ENCODE peak calls at places on chromosomes 5 and 9, in six cellular contexts. Q, H, I, V, X and Z are unnamed samples.
A peak's percentile ranks its signal among the peaks of the same experiment; 100 is the strongest.

GRCh38 chr5:4868140-4868735 is 271.9 kb upstream of the ADAMTS16 start:
- DNase-seq in V (peak; percentile 61), I (peak; percentile 84), H (no peak), X (peak; percentile 83), Q (peak; percentile 76), Z (peak; percentile 69)

GRCh38 chr5:66742083-66742895 is 146.1 kb downstream of the MAST4 start:
- DNase-seq in I (no peak), X (peak; percentile 45), H (no peak), Q (peak; percentile 25), V (no peak), Z (no peak)

GRCh38 chr5:62506659-62507460 is 71.8 kb upstream of the LRRC70 start:
- DNase-seq in H (no peak), X (no peak), Q (no peak), I (no peak), V (no peak), Z (no peak)

GRCh38 chr5:81233080-81233634 is at the start of gene CKMT2:
- DNase-seq in H (peak; percentile 84), Q (no peak), V (peak; percentile 31), I (peak; percentile 22), X (peak; percentile 91), Z (peak; percentile 86)

GRCh38 chr5:111271885-111272284 is 47.7 kb downstream of the CAMK4 start:
- DNase-seq in Q (no peak), V (no peak), H (no peak), I (no peak), X (no peak), Z (no peak)

GRCh38 chr5:17235736-17236330 is 18.4 kb downstream of the BASP1 start:
- DNase-seq in X (no peak), I (no peak), Q (no peak), H (no peak), V (no peak), Z (no peak)

GRCh38 chr5:168859471-168859870 is 280.3 kb upstream of the PANK3 start:
- DNase-seq in H (no peak), X (no peak), V (no peak), I (no peak), Q (no peak), Z (no peak)

GRCh38 chr9:134546231-134546731 is 95.3 kb upstream of the COL5A1 start:
- DNase-seq in V (no peak), H (no peak), Q (no peak), X (no peak), I (no peak), Z (peak; percentile 71)

GRCh38 chr5:16178745-16179372 is 732 bp downstream of the MARCHF11 start:
- DNase-seq in V (peak; percentile 26), H (no peak), I (peak; percentile 40), X (peak; percentile 65), Q (no peak), Z (no peak)

GRCh38 chr9:19493174-19493811 is 84.5 kb downstream of the ACER2 start:
- DNase-seq in V (peak; percentile 63), X (peak; percentile 47), Q (peak; percentile 62), H (no peak), I (peak; percentile 38), Z (no peak)
- TF ChIP-seq EP300 in V (peak; percentile 38), X (no peak), Q (no peak), H (no peak), I (no peak), Z (no peak)

DNA sequence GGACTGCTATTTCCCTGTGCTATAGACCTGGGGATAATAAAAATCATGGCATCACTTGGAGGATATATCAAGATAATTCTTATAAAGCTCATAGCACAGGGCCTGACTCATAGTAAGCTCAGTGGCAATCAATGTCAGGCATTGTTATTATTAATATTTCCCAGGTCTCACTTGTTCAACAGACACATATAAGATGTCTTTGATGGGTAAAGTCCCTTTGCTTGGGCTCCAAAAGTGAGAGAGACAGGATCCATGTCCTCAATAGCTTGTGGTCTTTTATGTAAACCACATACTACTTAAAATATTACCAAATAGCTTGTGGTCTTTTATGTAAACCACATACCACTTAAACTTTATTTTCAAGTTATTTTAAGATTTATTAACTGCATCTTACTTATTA is 11.2 kb downstream of the SH3RF2 start:
- DNase-seq in I (no peak), H (no peak), Q (no peak), V (no peak), X (no peak), Z (no peak)
- TF ChIP-seq EP300 in I (no peak), H (no peak), Q (no peak), V (no peak), X (no peak), Z (no peak)

DNA sequence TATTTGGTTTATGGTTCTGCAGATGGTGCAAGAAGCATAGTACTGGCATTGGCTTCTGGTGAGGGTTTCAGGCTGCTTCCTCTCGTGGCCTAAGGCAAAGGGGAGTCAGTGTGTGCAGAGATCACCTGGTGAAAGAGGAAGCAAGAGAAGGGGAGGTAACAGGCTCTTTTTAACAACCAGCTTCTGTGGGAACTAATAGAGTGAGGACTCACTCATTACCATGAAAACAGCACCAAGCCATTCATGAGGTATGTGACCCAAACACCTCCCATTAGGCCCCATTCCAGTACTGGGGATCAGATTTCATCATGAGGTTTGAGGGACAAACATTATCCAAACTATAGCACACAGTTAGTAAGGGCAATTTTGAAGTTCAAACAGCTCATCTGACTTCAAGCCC is 263.5 kb downstream of the TMEM38B start:
- DNase-seq in Q (no peak), X (no peak), H (no peak), I (no peak), V (no peak), Z (no peak)
- TF ChIP-seq EP300 in Q (no peak), X (no peak), H (no peak), I (no peak), V (no peak), Z (no peak)

DNA sequence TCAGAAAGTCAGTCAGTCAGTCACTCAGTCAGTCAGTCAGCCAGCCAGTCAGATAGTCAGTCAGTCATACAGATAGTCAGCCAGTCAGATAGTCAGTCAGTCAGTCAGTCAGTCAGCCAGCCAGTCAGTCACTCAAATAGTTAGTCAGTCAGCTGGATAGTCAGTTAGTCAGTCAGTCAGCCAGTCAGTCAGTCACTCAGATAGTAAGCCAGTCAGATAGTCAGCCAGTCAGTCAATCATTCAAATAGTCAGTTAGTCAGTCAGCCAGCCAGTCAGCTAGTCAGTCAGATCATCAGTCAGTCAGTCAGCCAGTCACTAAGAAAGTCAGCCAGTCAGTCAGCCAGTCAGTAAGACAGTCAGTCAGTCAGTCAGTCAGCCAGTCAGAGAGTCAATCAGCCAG is 477.1 kb downstream of the AGTPBP1 start:
- DNase-seq in H (no peak), X (no peak), V (no peak), I (no peak), Q (no peak), Z (no peak)
- TF ChIP-seq EP300 in H (no peak), X (no peak), V (no peak), I (no peak), Q (no peak), Z (no peak)

DNA sequence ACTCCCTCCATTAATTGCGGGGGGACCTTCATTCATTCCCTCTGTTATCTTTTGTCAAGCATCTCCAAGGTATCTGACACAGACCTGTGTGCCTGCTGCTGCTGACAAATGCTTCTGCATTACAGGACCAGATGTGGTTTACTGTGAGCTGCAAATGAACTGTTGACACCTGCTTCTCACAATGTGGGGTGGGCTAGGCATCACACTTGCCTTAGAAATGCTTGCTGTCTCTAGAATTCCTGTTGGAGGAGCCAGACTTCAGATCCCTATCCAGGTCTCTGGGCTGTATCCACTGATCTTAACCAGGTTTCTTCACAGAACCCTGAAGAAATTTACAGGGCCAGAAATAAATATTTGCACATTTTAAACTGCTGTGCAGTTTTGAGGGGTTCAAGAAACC is 255.4 kb downstream of the FAM114A2 start:
- DNase-seq in H (no peak), V (no peak), I (no peak), Q (no peak), X (no peak), Z (no peak)
- TF ChIP-seq EP300 in H (no peak), V (no peak), I (no peak), Q (no peak), X (no peak), Z (no peak)

GRCh38 chr9:102206432-102206831 is 468.0 kb upstream of the GRIN3A start:
- DNase-seq in Q (no peak), X (no peak), H (no peak), V (no peak), I (no peak), Z (no peak)
- TF ChIP-seq EP300 in Q (no peak), X (no peak), H (no peak), V (no peak), I (no peak), Z (no peak)

GRCh38 chr9:36138901-36139300 is 2.4 kb downstream of the GLIPR2 start:
- DNase-seq in H (no peak), X (peak; percentile 10), I (no peak), Q (no peak), V (no peak), Z (peak; percentile 54)

GRCh38 chr9:36138496-36138895 is 2.0 kb downstream of the GLIPR2 start:
- DNase-seq in I (no peak), V (no peak), H (peak; percentile 4), X (no peak), Q (no peak), Z (no peak)

GRCh38 chr9:36141761-36142160 is 5.2 kb downstream of the GLIPR2 start:
- DNase-seq in X (no peak), V (no peak), H (no peak), Q (no peak), I (no peak), Z (peak; percentile 56)

GRCh38 chr9:36141288-36141687 is 4.8 kb downstream of the GLIPR2 start:
- DNase-seq in V (no peak), Q (no peak), I (no peak), H (no peak), X (no peak), Z (peak; percentile 79)

GRCh38 chr9:36140086-36141084 is 3.9 kb downstream of the GLIPR2 start:
- DNase-seq in Q (no peak), X (peak; percentile 7), I (no peak), H (no peak), V (no peak), Z (peak; percentile 63)
- TF ChIP-seq EP300 in Q (no peak), X (no peak), I (no peak), H (no peak), V (peak; percentile 30), Z (no peak)

DNA sequence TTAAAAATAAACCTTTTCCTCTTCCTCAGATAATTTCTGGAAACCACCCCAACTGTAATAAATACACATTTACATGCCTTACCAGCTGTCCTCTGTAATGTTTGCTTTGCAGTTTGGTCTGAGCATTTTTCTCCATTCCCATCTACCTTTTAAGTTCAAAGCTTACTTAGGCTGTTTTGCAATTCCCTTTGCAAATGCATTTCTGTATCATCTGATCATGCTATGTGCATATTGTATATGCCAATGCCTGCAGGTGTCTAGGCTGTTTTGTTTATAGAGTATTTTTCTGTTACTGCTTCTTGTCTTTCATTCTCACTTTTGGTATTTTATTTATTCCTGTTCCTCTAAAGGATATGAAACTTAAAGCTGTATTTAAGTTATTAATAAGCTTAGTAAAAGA is 86.3 kb downstream of the SLC44A1 start:
- DNase-seq in Q (no peak), I (no peak), V (no peak), X (no peak), H (no peak), Z (no peak)
- TF ChIP-seq EP300 in Q (no peak), I (no peak), V (no peak), X (no peak), H (no peak), Z (no peak)